ENCODE peak calls at places on chromosome 16, in eight cellular contexts. K is T-helper 2 cell; P is heart left ventricle; N is H54; V is head of caudate nucleus; L is IMR-90; I is iris pigment epithelial cell; R is Jurkat, Clone E6-1. Q is an unnamed sample.
A peak's percentile ranks its signal among the peaks of the same experiment; 100 is the strongest.

GRCh38 chr16:88713568-88714419 is 7.5 kb downstream of the CTU2 start:
- DNase-seq in N (peak; percentile 82), I (peak; percentile 53), L (peak; percentile 41), R (no peak), P (no peak), V (no peak), K (no peak), Q (no peak)

GRCh38 chr16:87012954-87013938 is 303.9 kb downstream of the C16orf95 start:
- DNase-seq in R (no peak), N (no peak), P (peak; percentile 44), V (no peak), K (no peak), I (no peak), L (no peak), Q (no peak)

GRCh38 chr16:82146957-82147356 is 23.1 kb downstream of the MPHOSPH6 start:
- DNase-seq in V (peak; percentile 40), L (no peak), I (no peak), K (no peak), P (no peak), R (no peak), N (no peak), Q (no peak)

GRCh38 chr16:85068746-85069145 is 41.2 kb downstream of the KIAA0513 start:
- DNase-seq in V (no peak), N (no peak), I (no peak), R (no peak), L (peak; percentile 52), P (no peak), K (no peak), Q (no peak)

GRCh38 chr16:67470314-67470713 is 10.6 kb downstream of the ATP6V0D1 start:
- DNase-seq in V (peak; percentile 95), K (no peak), I (no peak), P (peak; percentile 96), R (no peak), L (no peak), N (no peak), Q (no peak)

GRCh38 chr16:66483689-66484452 is 56.8 kb downstream of the BEAN1 start:
- DNase-seq in K (peak; percentile 53), R (peak; percentile 48), L (peak; percentile 63), I (peak; percentile 64), V (peak; percentile 76), N (peak; percentile 77), P (peak; percentile 80), Q (peak; percentile 82)

GRCh38 chr16:74738134-74738541 is 36.5 kb downstream of the FA2H start:
- DNase-seq in N (peak; percentile 74), V (no peak), L (peak; percentile 25), P (no peak), I (no peak), K (no peak), R (no peak), Q (no peak)

GRCh38 chr16:19289805-19290490 is 4.4 kb downstream of the CLEC19A start:
- DNase-seq in P (no peak), L (no peak), V (peak; percentile 17), R (no peak), I (no peak), K (no peak), N (no peak), Q (no peak)

GRCh38 chr16:12220721-12221120 is 244.2 kb downstream of the SNX29 start:
- DNase-seq in R (no peak), P (no peak), L (no peak), I (no peak), V (no peak), K (no peak), N (no peak), Q (no peak)

GRCh38 chr16:84220851-84221250 is 19.0 kb downstream of the KCNG4 start:
- DNase-seq in I (peak; percentile 68), K (no peak), L (peak; percentile 72), R (no peak), P (no peak), V (no peak), N (peak; percentile 42), Q (no peak)

GRCh38 chr16:50469744-50470301 is 78.4 kb upstream of the NKD1 start:
- DNase-seq in K (no peak), P (peak; percentile 42), V (peak; percentile 52), R (no peak), I (no peak), L (no peak), N (no peak), Q (no peak)

Q was measured in DND-41.